ENCODE peak calls at places on chromosomes 7 and 10, in five cellular contexts. One of them, this sample, is unnamed.

GRCh38 chr10:96470108-96470743 is 43.5 kb downstream of the TLL2 start:
- DNase-seq in mucosa of descending colon: no peak
- DNase-seq in heart right ventricle: no peak
- DNase-seq in uterus: no peak
- DNase-seq in suprapubic skin: no peak
- DNase-seq in this sample: peak; percentile 36

GRCh38 chr7:41391818-41392217 is 311.1 kb downstream of the INHBA start:
- DNase-seq in uterus: no peak
- DNase-seq in mucosa of descending colon: no peak
- DNase-seq in suprapubic skin: no peak
- DNase-seq in heart right ventricle: no peak
- DNase-seq in this sample: no peak

GRCh38 chr7:7803597-7804229 is 85.3 kb upstream of the RPA3 start:
- DNase-seq in suprapubic skin: no peak
- DNase-seq in mucosa of descending colon: no peak
- DNase-seq in heart right ventricle: no peak
- DNase-seq in uterus: no peak
- DNase-seq in this sample: no peak

GRCh38 chr7:19327011-19327410 is 181.8 kb upstream of the FERD3L start:
- DNase-seq in uterus: no peak
- DNase-seq in suprapubic skin: no peak
- DNase-seq in mucosa of descending colon: no peak
- DNase-seq in heart right ventricle: no peak
- DNase-seq in this sample: no peak

GRCh38 chr7:79199961-79200360 is 253.5 kb downstream of the MAGI2 start:
- DNase-seq in suprapubic skin: no peak
- DNase-seq in mucosa of descending colon: no peak
- DNase-seq in heart right ventricle: no peak
- DNase-seq in uterus: no peak
- DNase-seq in this sample: no peak

GRCh38 chr10:111967116-111967515 is 216.4 kb downstream of the GPAM start:
- DNase-seq in mucosa of descending colon: no peak
- DNase-seq in uterus: no peak
- DNase-seq in heart right ventricle: no peak
- DNase-seq in suprapubic skin: no peak
- DNase-seq in this sample: no peak

GRCh38 chr7:43877968-43878864 is 8.9 kb upstream of the MRPS24 start:
- DNase-seq in uterus: no peak
- DNase-seq in heart right ventricle: no peak
- DNase-seq in mucosa of descending colon: no peak
- DNase-seq in suprapubic skin: no peak
- DNase-seq in this sample: no peak

GRCh38 chr10:34956756-34957155 is 133.4 kb downstream of the CUL2 start:
- DNase-seq in heart right ventricle: no peak
- DNase-seq in suprapubic skin: no peak
- DNase-seq in mucosa of descending colon: no peak
- DNase-seq in uterus: no peak
- DNase-seq in this sample: no peak

GRCh38 chr10:43809211-43809930 is 160.7 kb upstream of the ZNF32 start:
- DNase-seq in heart right ventricle: no peak
- DNase-seq in uterus: no peak
- DNase-seq in mucosa of descending colon: no peak
- DNase-seq in suprapubic skin: no peak
- DNase-seq in this sample: peak; percentile 93

GRCh38 chr7:91265693-91266066 is 1.4 kb downstream of the FZD1 start:
- DNase-seq in heart right ventricle: peak; percentile 20
- DNase-seq in suprapubic skin: no peak
- DNase-seq in uterus: no peak
- DNase-seq in mucosa of descending colon: no peak
- DNase-seq in this sample: no peak

GRCh38 chr7:91266067-91266930 is 2.1 kb downstream of the FZD1 start:
- DNase-seq in mucosa of descending colon: peak; percentile 40
- DNase-seq in heart right ventricle: peak; percentile 35
- DNase-seq in suprapubic skin: no peak
- DNase-seq in uterus: no peak
- DNase-seq in this sample: no peak

GRCh38 chr7:91264924-91265681 is 870 bp downstream of the FZD1 start:
- DNase-seq in uterus: peak; percentile 47
- DNase-seq in suprapubic skin: peak; percentile 82
- DNase-seq in mucosa of descending colon: peak; percentile 75
- DNase-seq in heart right ventricle: peak; percentile 59
- DNase-seq in this sample: peak; percentile 77

GRCh38 chr7:91266931-91267557 is 2.8 kb downstream of the FZD1 start:
- DNase-seq in uterus: no peak
- DNase-seq in suprapubic skin: no peak
- DNase-seq in mucosa of descending colon: no peak
- DNase-seq in heart right ventricle: peak; percentile 41
- DNase-seq in this sample: no peak

GRCh38 chr7:91267558-91267955 is 3.3 kb downstream of the FZD1 start:
- DNase-seq in heart right ventricle: no peak
- DNase-seq in mucosa of descending colon: no peak
- DNase-seq in suprapubic skin: no peak
- DNase-seq in uterus: no peak
- DNase-seq in this sample: no peak
- TF ChIP-seq CTCF in heart right ventricle: no peak
- TF ChIP-seq CTCF in mucosa of descending colon: no peak
- TF ChIP-seq CTCF in suprapubic skin: no peak
- TF ChIP-seq CTCF in uterus: no peak
- TF ChIP-seq CTCF in this sample: no peak

DNA sequence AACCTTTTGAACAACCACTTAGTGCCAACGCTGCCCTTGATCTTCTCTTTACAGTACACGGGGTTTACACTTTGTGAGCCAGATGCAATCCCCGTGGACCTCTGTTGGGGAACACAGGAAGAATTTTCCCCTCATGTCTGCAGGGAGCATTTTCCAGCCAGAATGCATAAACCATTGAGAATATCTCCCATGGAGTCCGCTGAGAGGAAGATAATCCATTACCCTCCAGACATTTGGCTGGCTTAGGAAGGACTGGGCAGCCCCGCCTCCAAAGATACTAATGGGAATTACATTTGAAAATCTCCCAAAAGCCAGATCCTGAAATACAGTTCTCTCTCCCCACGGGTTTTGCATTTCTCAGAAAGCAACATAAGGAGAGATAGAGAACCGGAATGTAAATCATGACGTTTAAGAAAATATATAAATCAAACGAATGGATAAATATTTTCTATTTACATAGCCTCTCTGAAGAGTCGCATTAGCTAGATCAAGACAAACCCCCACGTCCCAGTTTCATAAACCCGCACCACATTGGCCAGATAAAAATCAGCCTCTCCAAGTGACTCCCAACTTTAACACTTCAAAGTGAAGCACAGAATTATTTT is 53.5 kb downstream of the TRIL start:
- DNase-seq in suprapubic skin: no peak
- DNase-seq in mucosa of descending colon: no peak
- DNase-seq in heart right ventricle: no peak
- DNase-seq in uterus: no peak
- DNase-seq in this sample: peak; percentile 57
- H3K4me3 ChIP-seq in suprapubic skin: peak overlapping the region; percentile 32
- H3K4me3 ChIP-seq in mucosa of descending colon: no peak overlapping the region
- H3K4me3 ChIP-seq in heart right ventricle: no peak overlapping the region
- H3K4me3 ChIP-seq in uterus: no peak overlapping the region
- H3K4me3 ChIP-seq in this sample: peak overlapping the region; percentile 53

GRCh38 chr10:6473430-6473829 is 106.6 kb downstream of the PRKCQ start:
- DNase-seq in suprapubic skin: no peak
- DNase-seq in mucosa of descending colon: no peak
- DNase-seq in heart right ventricle: no peak
- DNase-seq in uterus: no peak
- DNase-seq in this sample: no peak
- TF ChIP-seq CTCF in suprapubic skin: no peak
- TF ChIP-seq CTCF in mucosa of descending colon: no peak
- TF ChIP-seq CTCF in heart right ventricle: no peak
- TF ChIP-seq CTCF in uterus: no peak
- TF ChIP-seq CTCF in this sample: no peak

GRCh38 chr7:97155897-97156418 is 38.5 kb downstream of the SDHAF3 start:
- DNase-seq in heart right ventricle: no peak
- DNase-seq in uterus: no peak
- DNase-seq in suprapubic skin: no peak
- DNase-seq in mucosa of descending colon: no peak
- DNase-seq in this sample: no peak
- H3K4me3 ChIP-seq in heart right ventricle: no peak overlapping the region
- H3K4me3 ChIP-seq in uterus: no peak overlapping the region
- H3K4me3 ChIP-seq in suprapubic skin: no peak overlapping the region
- H3K4me3 ChIP-seq in mucosa of descending colon: no peak overlapping the region
- H3K4me3 ChIP-seq in this sample: no peak overlapping the region

GRCh38 chr10:52776471-52776903 is 3.9 kb upstream of the MBL2 start:
- DNase-seq in mucosa of descending colon: no peak
- DNase-seq in suprapubic skin: no peak
- DNase-seq in uterus: no peak
- DNase-seq in heart right ventricle: no peak
- DNase-seq in this sample: no peak

GRCh38 chr10:52779541-52780390 is 7.2 kb upstream of the MBL2 start:
- DNase-seq in suprapubic skin: no peak
- DNase-seq in uterus: no peak
- DNase-seq in mucosa of descending colon: peak; percentile 75
- DNase-seq in heart right ventricle: peak; percentile 63
- DNase-seq in this sample: peak; percentile 56

GRCh38 chr10:52777414-52777813 is 4.8 kb upstream of the MBL2 start:
- DNase-seq in uterus: no peak
- DNase-seq in mucosa of descending colon: no peak
- DNase-seq in heart right ventricle: no peak
- DNase-seq in suprapubic skin: no peak
- DNase-seq in this sample: no peak

GRCh38 chr10:52780391-52781155 is 8.0 kb upstream of the MBL2 start:
- DNase-seq in uterus: no peak
- DNase-seq in mucosa of descending colon: no peak
- DNase-seq in suprapubic skin: no peak
- DNase-seq in heart right ventricle: no peak
- DNase-seq in this sample: no peak

DNA sequence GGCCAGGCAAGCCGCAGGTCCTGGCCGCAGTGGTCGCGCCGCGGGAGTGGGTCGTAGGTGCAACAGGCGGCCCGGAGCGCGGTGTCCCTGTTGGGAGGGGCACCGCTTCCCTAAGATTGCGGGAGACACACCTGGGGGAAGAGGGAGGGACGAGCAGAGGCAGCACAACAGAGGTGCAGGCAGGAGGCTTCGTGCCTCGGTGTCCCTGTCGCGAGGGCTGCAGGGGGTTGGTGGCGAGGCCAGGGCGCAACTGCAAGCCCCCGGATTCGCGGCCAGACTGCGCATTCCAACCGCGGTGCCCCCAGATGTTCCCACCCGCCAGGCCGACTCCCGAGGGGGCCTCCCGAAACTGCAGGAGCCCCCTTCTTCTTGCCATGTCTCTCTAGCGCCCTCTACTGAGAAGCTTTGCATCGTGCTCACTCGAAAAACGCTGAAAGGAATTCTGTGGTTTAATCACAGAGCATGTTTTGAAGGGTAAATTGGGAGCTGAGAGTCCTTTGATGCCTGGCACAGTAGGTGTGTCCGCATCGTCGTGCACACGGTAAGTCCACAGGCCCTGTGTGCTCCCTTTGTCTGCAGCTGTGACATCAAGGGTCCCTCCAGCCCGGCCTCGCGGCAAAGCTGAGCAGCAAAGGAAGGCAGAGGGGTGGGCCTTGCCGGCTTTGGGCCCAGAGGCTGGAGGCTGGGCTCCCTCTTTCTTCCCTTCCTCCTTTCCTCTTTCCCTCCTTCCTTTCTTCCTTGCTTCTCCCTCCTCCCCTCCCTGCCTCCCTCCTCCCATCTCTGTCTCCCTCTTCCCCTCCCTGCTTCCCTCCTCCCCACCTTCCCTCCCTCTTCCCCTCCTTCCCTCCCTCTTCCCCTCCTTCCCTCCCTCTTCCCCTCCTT is 6.2 kb upstream of the MBL2 start:
- DNase-seq in suprapubic skin: no peak
- DNase-seq in mucosa of descending colon: no peak
- DNase-seq in uterus: no peak
- DNase-seq in heart right ventricle: no peak
- DNase-seq in this sample: peak; percentile 38
- TF ChIP-seq CTCF in suprapubic skin: no peak
- TF ChIP-seq CTCF in mucosa of descending colon: no peak
- TF ChIP-seq CTCF in uterus: no peak
- TF ChIP-seq CTCF in heart right ventricle: peak; percentile 39
- TF ChIP-seq CTCF in this sample: peak; percentile 64

GRCh38 chr7:2616973-2617709 is 14.6 kb upstream of the TTYH3 start:
- DNase-seq in suprapubic skin: no peak
- DNase-seq in mucosa of descending colon: no peak
- DNase-seq in uterus: no peak
- DNase-seq in heart right ventricle: no peak
- DNase-seq in this sample: no peak
- H3K4me3 ChIP-seq in suprapubic skin: no peak overlapping the region
- H3K4me3 ChIP-seq in mucosa of descending colon: no peak overlapping the region
- H3K4me3 ChIP-seq in uterus: no peak overlapping the region
- H3K4me3 ChIP-seq in heart right ventricle: no peak overlapping the region
- H3K4me3 ChIP-seq in this sample: no peak overlapping the region

DNA sequence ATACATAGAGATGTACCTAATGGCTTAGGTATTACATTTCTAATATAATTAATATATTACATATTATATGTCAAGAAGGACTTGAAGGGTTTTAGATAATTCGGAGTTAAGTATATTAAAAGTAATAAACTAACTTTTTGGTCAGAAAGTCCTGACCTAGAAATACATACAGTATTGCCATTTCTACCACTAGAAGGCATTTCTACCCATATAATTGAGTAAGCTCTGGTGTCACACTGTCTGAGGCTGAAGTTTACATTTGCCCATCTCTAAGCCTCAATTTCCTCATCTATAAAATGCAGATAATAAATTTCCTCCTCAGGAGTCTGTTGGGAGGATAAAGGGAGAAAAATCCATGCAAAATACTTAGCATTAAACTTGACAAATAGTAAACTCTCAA is 7.1 kb downstream of the FKBP14 start:
- DNase-seq in mucosa of descending colon: no peak
- DNase-seq in uterus: no peak
- DNase-seq in suprapubic skin: no peak
- DNase-seq in heart right ventricle: no peak
- DNase-seq in this sample: no peak
- TF ChIP-seq CTCF in mucosa of descending colon: no peak
- TF ChIP-seq CTCF in uterus: no peak
- TF ChIP-seq CTCF in suprapubic skin: no peak
- TF ChIP-seq CTCF in heart right ventricle: no peak
- TF ChIP-seq CTCF in this sample: peak; percentile 10

This sample was measured in fibroblast of villous mesenchyme.